ENCODE peak calls at places on chromosomes 3 and 15, in six cellular contexts. Q is stimulated activated CD8-positive, alpha-beta memory T cell treated with anti-CD3 and anti-CD28 coated beads, Interleukin-4, amount 100 ng/mL, for 4 hours; Y is NAMALWA; C is ELR; Z is SJSA1; I is foreskin keratinocyte. A is an unnamed sample.

GRCh38 chr3:150238043-150238802 is 169.9 kb upstream of the TSC22D2 start:
- DNase-seq in Q (no peak), Y (no peak), C (no peak), Z (no peak), I (peak), A (no peak)

GRCh38 chr15:90200534-90201139 is 493 bp upstream of the SEMA4B start:
- DNase-seq in Q (no peak), Y (peak), C (peak), Z (no peak), I (no peak), A (no peak)

GRCh38 chr15:77709135-77709886 is 76.6 kb upstream of the LINGO1 start:
- DNase-seq in Q (no peak), Y (no peak), C (no peak), Z (no peak), I (no peak), A (no peak)

GRCh38 chr3:16993227-16993626 is 108.5 kb downstream of the PLCL2 start:
- DNase-seq in Q (no peak), Y (no peak), C (peak), Z (no peak), I (no peak), A (no peak)

GRCh38 chr15:72724028-72724427 is 38.0 kb downstream of the BBS4 start:
- DNase-seq in Q (no peak), Y (no peak), C (peak), Z (no peak), I (peak), A (no peak)

GRCh38 chr3:14483286-14483685 is 56.9 kb downstream of the GRIP2 start:
- DNase-seq in Q (no peak), Y (no peak), C (no peak), Z (no peak), I (no peak), A (no peak)

GRCh38 chr3:32381922-32382321 is 9.7 kb upstream of the CMTM7 start:
- DNase-seq in Q (no peak), Y (no peak), C (no peak), Z (no peak), I (no peak), A (no peak)

GRCh38 chr3:37909067-37909911 is 47.6 kb downstream of the CTDSPL start:
- DNase-seq in Q (no peak), Y (no peak), C (peak), Z (no peak), I (no peak), A (no peak)

GRCh38 chr3:85560088-85560790 is 601.5 kb downstream of the CADM2 start:
- DNase-seq in Q (no peak), Y (no peak), C (no peak), Z (no peak), I (no peak), A (no peak)

GRCh38 chr3:78570482-78570881 is 1197.3 kb downstream of the ROBO1 start:
- DNase-seq in Q (no peak), Y (no peak), C (no peak), Z (no peak), I (no peak), A (no peak)

GRCh38 chr3:146777941-146778340 is 172.8 kb upstream of the PLSCR5 start:
- DNase-seq in Q (no peak), Y (no peak), C (no peak), Z (no peak), I (no peak), A (no peak)

GRCh38 chr3:9135930-9136525 is 113.4 kb downstream of the SRGAP3 start:
- DNase-seq in Q (no peak), Y (no peak), C (no peak), Z (no peak), I (no peak), A (no peak)

GRCh38 chr15:74383695-74384565 is 16.5 kb upstream of the CYP11A1 start:
- DNase-seq in Q (no peak), Y (peak), C (peak), Z (no peak), I (peak), A (no peak)

GRCh38 chr15:47586653-47587224 is 130.6 kb upstream of the SEMA6D start:
- DNase-seq in Q (no peak), Y (no peak), C (no peak), Z (no peak), I (no peak), A (no peak)

GRCh38 chr3:69385723-69386483 is at the start of gene FRMD4B:
- DNase-seq in Q (no peak), Y (peak), C (peak), Z (no peak), I (peak), A (no peak)

GRCh38 chr3:128504533-128504915 is 11.5 kb upstream of the GATA2 start:
- DNase-seq in Q (no peak), Y (no peak), C (no peak), Z (peak), I (no peak), A (no peak)

GRCh38 chr15:76150508-76150907 is 90.7 kb downstream of the TMEM266 start:
- DNase-seq in Q (no peak), Y (no peak), C (no peak), Z (no peak), I (no peak), A (peak)

GRCh38 chr15:38461089-38461833 is 7.3 kb downstream of the FAM98B start:
- DNase-seq in Q (no peak), Y (no peak), C (peak), Z (no peak), I (no peak), A (no peak)

GRCh38 chr15:49238342-49238741 is 68.3 kb downstream of the GALK2 start:
- DNase-seq in Q (no peak), Y (no peak), C (no peak), Z (no peak), I (no peak), A (no peak)

GRCh38 chr3:112739252-112739945 is 98.5 kb upstream of the CCDC80 start:
- DNase-seq in Q (no peak), Y (no peak), C (peak), Z (no peak), I (peak), A (no peak)

GRCh38 chr3:175585898-175586297 is 726.8 kb downstream of the NAALADL2 start:
- DNase-seq in Q (no peak), Y (no peak), C (peak), Z (no peak), I (peak), A (no peak)

GRCh38 chr15:40038654-40039543 is at the start of gene SRP14:
- DNase-seq in Q (peak), Y (peak), C (peak), Z (peak), I (peak), A (peak)

GRCh38 chr15:61033938-61034792 is 194.9 kb downstream of the RORA start:
- DNase-seq in Q (no peak), Y (no peak), C (no peak), Z (no peak), I (no peak), A (no peak)

GRCh38 chr3:16147226-16147625 is 27.3 kb upstream of the GALNT15 start:
- DNase-seq in Q (no peak), Y (peak), C (peak), Z (no peak), I (peak), A (no peak)

GRCh38 chr15:70976856-70977255 is 84.2 kb downstream of the LRRC49 start:
- DNase-seq in Q (no peak), Y (no peak), C (peak), Z (no peak), I (peak), A (no peak)

GRCh38 chr3:193656445-193656844 is 63.4 kb downstream of the OPA1 start:
- DNase-seq in Q (no peak), Y (no peak), C (no peak), Z (no peak), I (no peak), A (no peak)

GRCh38 chr3:40925228-40925627 is 274.1 kb upstream of the CTNNB1 start:
- DNase-seq in Q (no peak), Y (no peak), C (no peak), Z (no peak), I (no peak), A (no peak)

GRCh38 chr3:50210510-50211367 is 5.7 kb downstream of the SLC38A3 start:
- DNase-seq in Q (no peak), Y (no peak), C (no peak), Z (no peak), I (no peak), A (no peak)

GRCh38 chr15:56351362-56351761 is 13.9 kb upstream of the TEX9 start:
- DNase-seq in Q (no peak), Y (no peak), C (no peak), Z (no peak), I (no peak), A (no peak)

GRCh38 chr3:66401157-66401550 is 99.7 kb downstream of the LRIG1 start:
- DNase-seq in Q (no peak), Y (no peak), C (no peak), Z (no peak), I (no peak), A (no peak)

GRCh38 chr3:134483195-134483890 is 2.4 kb downstream of the ANAPC13 start:
- DNase-seq in Q (no peak), Y (no peak), C (peak), Z (peak), I (peak), A (no peak)

GRCh38 chr3:138833908-138834358 is 795 bp downstream of the PIK3CB start:
- DNase-seq in Q (no peak), Y (peak), C (no peak), Z (no peak), I (peak), A (no peak)

GRCh38 chr3:51686512-51687215 is 15.6 kb downstream of the TEX264 start:
- DNase-seq in Q (peak), Y (no peak), C (peak), Z (no peak), I (peak), A (no peak)

GRCh38 chr3:174863488-174863887 is 4.4 kb downstream of the NAALADL2 start:
- DNase-seq in Q (no peak), Y (no peak), C (peak), Z (no peak), I (peak), A (no peak)

GRCh38 chr3:38655708-38656300 is 6.3 kb upstream of the SCN5A start:
- DNase-seq in Q (no peak), Y (peak), C (peak), Z (no peak), I (peak), A (no peak)

GRCh38 chr3:39150803-39151631 is 2.4 kb downstream of the CSRNP1 start:
- DNase-seq in Q (no peak), Y (peak), C (peak), Z (peak), I (peak), A (no peak)